ENCODE peak calls at places on chromosome 20, in eight cellular contexts. One of them, this sample, is unnamed.

GRCh38 chr20:49534314-49534713 is 33.6 kb downstream of the PTGIS start:
- DNase-seq in brain microvascular endothelial cell: peak; percentile 49
- DNase-seq in AG09309: no peak
- DNase-seq in tibial artery: no peak
- DNase-seq in D721Med: no peak
- DNase-seq in endothelial cell of umbilical vein: peak; percentile 60
- DNase-seq in heart left ventricle: no peak
- DNase-seq in AG09319: peak; percentile 22
- DNase-seq in this sample: peak; percentile 91

GRCh38 chr20:4811661-4812181 is 90.0 kb downstream of the PRND start:
- DNase-seq in brain microvascular endothelial cell: no peak
- DNase-seq in AG09309: no peak
- DNase-seq in tibial artery: peak; percentile 76
- DNase-seq in D721Med: no peak
- DNase-seq in endothelial cell of umbilical vein: no peak
- DNase-seq in heart left ventricle: peak; percentile 65
- DNase-seq in AG09319: no peak
- DNase-seq in this sample: no peak

GRCh38 chr20:61691978-61692377 is 373.7 kb downstream of the TAF4 start:
- DNase-seq in brain microvascular endothelial cell: no peak
- DNase-seq in AG09309: no peak
- DNase-seq in tibial artery: no peak
- DNase-seq in D721Med: no peak
- DNase-seq in endothelial cell of umbilical vein: no peak
- DNase-seq in heart left ventricle: no peak
- DNase-seq in AG09319: no peak
- DNase-seq in this sample: no peak

GRCh38 chr20:63657260-63657936 is 714 bp upstream of the RTEL1 start:
- DNase-seq in brain microvascular endothelial cell: no peak
- DNase-seq in AG09309: no peak
- DNase-seq in tibial artery: no peak
- DNase-seq in D721Med: no peak
- DNase-seq in endothelial cell of umbilical vein: no peak
- DNase-seq in heart left ventricle: no peak
- DNase-seq in AG09319: no peak
- DNase-seq in this sample: no peak

GRCh38 chr20:61253640-61254511 is 1.8 kb downstream of the CDH4 start:
- DNase-seq in brain microvascular endothelial cell: no peak
- DNase-seq in AG09309: no peak
- DNase-seq in tibial artery: no peak
- DNase-seq in D721Med: no peak
- DNase-seq in endothelial cell of umbilical vein: no peak
- DNase-seq in heart left ventricle: no peak
- DNase-seq in AG09319: no peak
- DNase-seq in this sample: peak; percentile 80

GRCh38 chr20:45933231-45934045 is 1.0 kb upstream of the PCIF1 start:
- DNase-seq in brain microvascular endothelial cell: peak; percentile 62
- DNase-seq in AG09309: no peak
- DNase-seq in tibial artery: peak; percentile 63
- DNase-seq in D721Med: peak; percentile 75
- DNase-seq in endothelial cell of umbilical vein: peak; percentile 67
- DNase-seq in heart left ventricle: peak; percentile 78
- DNase-seq in AG09319: no peak
- DNase-seq in this sample: peak; percentile 95

GRCh38 chr20:6663104-6663503 is 104.4 kb upstream of the BMP2 start:
- DNase-seq in brain microvascular endothelial cell: no peak
- DNase-seq in AG09309: no peak
- DNase-seq in tibial artery: no peak
- DNase-seq in D721Med: no peak
- DNase-seq in endothelial cell of umbilical vein: peak; percentile 84
- DNase-seq in heart left ventricle: no peak
- DNase-seq in AG09319: no peak
- DNase-seq in this sample: no peak

GRCh38 chr20:39291301-39291700 is 329.2 kb downstream of the DHX35 start:
- DNase-seq in brain microvascular endothelial cell: no peak
- DNase-seq in AG09309: no peak
- DNase-seq in tibial artery: no peak
- DNase-seq in D721Med: no peak
- DNase-seq in endothelial cell of umbilical vein: peak; percentile 59
- DNase-seq in heart left ventricle: no peak
- DNase-seq in AG09319: no peak
- DNase-seq in this sample: no peak

GRCh38 chr20:60630609-60631008 is 621.5 kb upstream of the CDH4 start:
- DNase-seq in brain microvascular endothelial cell: no peak
- DNase-seq in AG09309: no peak
- DNase-seq in tibial artery: no peak
- DNase-seq in D721Med: no peak
- DNase-seq in endothelial cell of umbilical vein: no peak
- DNase-seq in heart left ventricle: no peak
- DNase-seq in AG09319: no peak
- DNase-seq in this sample: peak; percentile 57

GRCh38 chr20:45359406-45360148 is 3.4 kb upstream of the SYS1 start:
- DNase-seq in brain microvascular endothelial cell: peak; percentile 49
- DNase-seq in AG09309: no peak
- DNase-seq in tibial artery: no peak
- DNase-seq in D721Med: no peak
- DNase-seq in endothelial cell of umbilical vein: peak; percentile 67
- DNase-seq in heart left ventricle: no peak
- DNase-seq in AG09319: no peak
- DNase-seq in this sample: peak; percentile 51

GRCh38 chr20:15917333-15917732 is 655.9 kb downstream of the KIF16B start:
- DNase-seq in brain microvascular endothelial cell: no peak
- DNase-seq in AG09309: no peak
- DNase-seq in tibial artery: no peak
- DNase-seq in D721Med: no peak
- DNase-seq in endothelial cell of umbilical vein: no peak
- DNase-seq in heart left ventricle: no peak
- DNase-seq in AG09319: no peak
- DNase-seq in this sample: no peak

GRCh38 chr20:52001999-52002666 is 189.4 kb downstream of the ZFP64 start:
- DNase-seq in brain microvascular endothelial cell: peak; percentile 16
- DNase-seq in AG09309: no peak
- DNase-seq in tibial artery: no peak
- DNase-seq in D721Med: no peak
- DNase-seq in endothelial cell of umbilical vein: peak; percentile 93
- DNase-seq in heart left ventricle: no peak
- DNase-seq in AG09319: no peak
- DNase-seq in this sample: no peak

GRCh38 chr20:34209111-34209510 is 32.1 kb upstream of the ASIP start:
- DNase-seq in brain microvascular endothelial cell: no peak
- DNase-seq in AG09309: no peak
- DNase-seq in tibial artery: no peak
- DNase-seq in D721Med: no peak
- DNase-seq in endothelial cell of umbilical vein: no peak
- DNase-seq in heart left ventricle: no peak
- DNase-seq in AG09319: no peak
- DNase-seq in this sample: no peak

GRCh38 chr20:62350098-62350628 is 16.9 kb downstream of the LAMA5 start:
- DNase-seq in brain microvascular endothelial cell: no peak
- DNase-seq in AG09309: no peak
- DNase-seq in tibial artery: no peak
- DNase-seq in D721Med: no peak
- DNase-seq in endothelial cell of umbilical vein: no peak
- DNase-seq in heart left ventricle: no peak
- DNase-seq in AG09319: no peak
- DNase-seq in this sample: peak; percentile 62

GRCh38 chr20:32761831-32762753 is at the start of gene DNMT3B:
- DNase-seq in brain microvascular endothelial cell: peak; percentile 48
- DNase-seq in AG09309: no peak
- DNase-seq in tibial artery: peak; percentile 59
- DNase-seq in D721Med: peak; percentile 92
- DNase-seq in endothelial cell of umbilical vein: peak; percentile 79
- DNase-seq in heart left ventricle: peak; percentile 83
- DNase-seq in AG09319: no peak
- DNase-seq in this sample: peak; percentile 97
- TF ChIP-seq CTCF in brain microvascular endothelial cell: no peak
- TF ChIP-seq CTCF in AG09309: peak; percentile 18
- TF ChIP-seq CTCF in tibial artery: no peak
- TF ChIP-seq CTCF in D721Med: no peak
- TF ChIP-seq CTCF in endothelial cell of umbilical vein: peak; percentile 14
- TF ChIP-seq CTCF in heart left ventricle: peak; percentile 9
- TF ChIP-seq CTCF in AG09319: no peak
- TF ChIP-seq CTCF in this sample: peak; percentile 59

GRCh38 chr20:3172126-3172932 is 1.0 kb downstream of the LZTS3 start:
- DNase-seq in brain microvascular endothelial cell: no peak
- DNase-seq in AG09309: no peak
- DNase-seq in tibial artery: peak; percentile 18
- DNase-seq in D721Med: no peak
- DNase-seq in endothelial cell of umbilical vein: no peak
- DNase-seq in heart left ventricle: no peak
- DNase-seq in AG09319: no peak
- DNase-seq in this sample: peak; percentile 52

GRCh38 chr20:3174442-3175263 is 1.3 kb upstream of the LZTS3 start:
- DNase-seq in brain microvascular endothelial cell: peak; percentile 4
- DNase-seq in AG09309: no peak
- DNase-seq in tibial artery: no peak
- DNase-seq in D721Med: no peak
- DNase-seq in endothelial cell of umbilical vein: peak; percentile 30
- DNase-seq in heart left ventricle: no peak
- DNase-seq in AG09319: no peak
- DNase-seq in this sample: no peak

GRCh38 chr20:3173582-3174441 is 463 bp upstream of the LZTS3 start:
- DNase-seq in brain microvascular endothelial cell: peak; percentile 54
- DNase-seq in AG09309: no peak
- DNase-seq in tibial artery: peak; percentile 84
- DNase-seq in D721Med: peak; percentile 60
- DNase-seq in endothelial cell of umbilical vein: peak; percentile 81
- DNase-seq in heart left ventricle: peak; percentile 93
- DNase-seq in AG09319: peak; percentile 48
- DNase-seq in this sample: peak; percentile 97

GRCh38 chr20:3171391-3172125 is 1.8 kb downstream of the LZTS3 start:
- DNase-seq in brain microvascular endothelial cell: no peak
- DNase-seq in AG09309: no peak
- DNase-seq in tibial artery: peak; percentile 14
- DNase-seq in D721Med: no peak
- DNase-seq in endothelial cell of umbilical vein: no peak
- DNase-seq in heart left ventricle: no peak
- DNase-seq in AG09319: no peak
- DNase-seq in this sample: peak; percentile 48

DNA sequence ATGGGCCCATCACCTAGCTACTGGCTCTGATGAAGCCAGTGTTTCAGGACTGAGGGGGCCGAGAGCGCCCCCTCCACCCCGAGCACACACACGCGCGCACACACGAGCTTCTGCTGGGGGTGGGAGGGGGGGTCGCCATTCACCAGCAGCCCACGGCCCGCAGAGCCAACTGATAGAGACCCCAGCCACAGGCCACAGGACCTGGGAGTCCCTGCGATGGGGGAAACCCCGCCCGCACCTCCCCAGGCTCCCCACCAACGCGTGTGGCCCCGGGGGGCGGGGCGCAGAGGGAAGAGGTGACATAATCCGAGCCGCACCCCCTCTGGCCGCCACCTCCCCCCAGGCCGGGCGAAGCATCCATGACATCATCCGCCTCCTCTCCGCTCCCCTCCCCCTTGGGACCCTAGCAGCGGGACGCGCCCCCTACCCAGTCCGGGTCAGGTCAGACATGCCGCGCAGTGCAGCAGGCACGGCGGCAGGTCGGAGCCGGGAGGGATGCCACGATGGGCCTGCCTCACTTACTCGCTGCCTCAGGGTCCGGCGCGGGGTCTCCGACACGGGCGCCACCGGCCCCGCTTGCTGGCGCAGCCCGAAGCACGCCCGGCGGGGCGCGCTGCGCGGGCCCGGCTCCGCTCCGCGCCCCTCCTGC is at the start of gene LZTS3:
- DNase-seq in brain microvascular endothelial cell: peak; percentile 36
- DNase-seq in AG09309: no peak
- DNase-seq in tibial artery: peak; percentile 75
- DNase-seq in D721Med: peak; percentile 47
- DNase-seq in endothelial cell of umbilical vein: peak; percentile 60
- DNase-seq in heart left ventricle: peak; percentile 74
- DNase-seq in AG09319: no peak
- DNase-seq in this sample: peak; percentile 92
- TF ChIP-seq CTCF in brain microvascular endothelial cell: no peak
- TF ChIP-seq CTCF in AG09309: no peak
- TF ChIP-seq CTCF in tibial artery: no peak
- TF ChIP-seq CTCF in D721Med: no peak
- TF ChIP-seq CTCF in endothelial cell of umbilical vein: no peak
- TF ChIP-seq CTCF in heart left ventricle: no peak
- TF ChIP-seq CTCF in AG09319: no peak
- TF ChIP-seq CTCF in this sample: no peak

DNA sequence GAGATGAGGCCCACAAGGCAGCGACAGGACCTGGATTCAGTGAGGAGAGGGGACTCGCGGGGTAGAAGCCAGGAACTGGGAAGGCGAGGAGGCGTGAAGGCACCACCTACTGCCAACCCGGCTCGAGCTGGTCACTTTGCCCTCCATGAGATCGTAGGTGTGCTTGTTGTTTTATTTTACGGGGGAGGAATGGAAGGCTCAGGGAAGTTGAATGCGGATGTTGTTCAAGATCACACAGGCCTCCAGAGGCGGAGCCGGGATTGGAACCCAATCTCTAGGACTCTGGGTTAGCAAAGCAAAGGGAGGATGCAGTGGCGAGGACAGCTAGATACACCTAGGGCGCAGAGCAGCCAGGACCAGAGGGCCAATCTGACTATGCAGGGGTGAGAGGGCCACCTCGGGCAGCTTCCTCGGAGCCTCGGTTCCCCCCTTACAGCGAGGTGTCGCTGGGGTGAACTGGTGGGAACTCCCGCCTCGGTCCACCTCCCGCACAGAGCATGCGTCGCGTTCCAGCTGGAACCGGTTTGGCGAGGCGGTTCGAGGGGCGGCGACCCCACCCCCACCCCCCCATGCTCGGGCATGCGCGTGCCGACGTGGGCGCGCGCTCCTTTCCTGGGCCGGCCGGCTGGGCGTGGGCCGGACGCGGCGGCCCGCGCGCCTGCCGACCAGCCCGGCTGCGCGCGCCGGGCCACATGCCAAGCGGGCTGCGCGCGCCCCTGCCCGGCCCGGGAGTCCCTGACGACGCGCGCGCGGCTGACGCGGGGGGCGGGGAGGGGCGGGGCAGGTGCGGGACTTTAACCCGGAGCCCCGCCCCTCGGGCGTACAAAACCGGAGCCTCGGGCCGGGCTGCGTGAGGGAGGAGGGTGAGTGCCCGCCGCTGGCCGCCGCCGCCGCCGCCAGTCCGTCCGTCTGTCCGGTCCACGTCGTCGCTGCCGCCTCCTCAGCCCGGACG is 80.4 kb upstream of the MYL9 start:
- DNase-seq in brain microvascular endothelial cell: peak; percentile 81
- DNase-seq in AG09309: peak; percentile 41
- DNase-seq in tibial artery: peak; percentile 91
- DNase-seq in D721Med: peak; percentile 75
- DNase-seq in endothelial cell of umbilical vein: peak; percentile 85
- DNase-seq in heart left ventricle: peak; percentile 95
- DNase-seq in AG09319: peak; percentile 84
- DNase-seq in this sample: peak; percentile 96
- TF ChIP-seq CTCF in brain microvascular endothelial cell: no peak
- TF ChIP-seq CTCF in AG09309: no peak
- TF ChIP-seq CTCF in tibial artery: no peak
- TF ChIP-seq CTCF in D721Med: no peak
- TF ChIP-seq CTCF in endothelial cell of umbilical vein: no peak
- TF ChIP-seq CTCF in heart left ventricle: peak; percentile 37
- TF ChIP-seq CTCF in AG09319: no peak
- TF ChIP-seq CTCF in this sample: no peak

DNA sequence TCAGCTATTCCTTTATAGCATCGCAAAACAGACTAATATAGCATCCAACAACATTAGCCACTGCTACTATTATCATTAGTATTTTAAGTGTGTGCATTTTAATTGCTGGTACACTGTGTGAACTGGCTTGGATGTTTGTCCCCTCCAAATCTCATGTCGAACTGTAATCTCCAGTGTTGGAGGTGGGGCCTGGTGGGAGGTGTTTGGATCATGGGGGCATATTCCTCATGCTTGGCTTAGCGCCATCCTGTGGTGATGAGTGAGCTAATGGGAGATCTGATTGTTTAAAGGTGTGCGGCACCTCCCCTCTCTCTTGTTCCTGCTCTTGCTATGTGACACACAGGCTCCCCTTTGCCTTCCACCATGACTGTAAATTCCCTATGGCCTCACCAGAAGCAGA is 12.4 kb upstream of the OSER1 start:
- DNase-seq in brain microvascular endothelial cell: no peak
- DNase-seq in AG09309: no peak
- DNase-seq in tibial artery: no peak
- DNase-seq in D721Med: no peak
- DNase-seq in endothelial cell of umbilical vein: no peak
- DNase-seq in heart left ventricle: no peak
- DNase-seq in AG09319: no peak
- DNase-seq in this sample: peak; percentile 85
- TF ChIP-seq CTCF in brain microvascular endothelial cell: no peak
- TF ChIP-seq CTCF in AG09309: no peak
- TF ChIP-seq CTCF in tibial artery: no peak
- TF ChIP-seq CTCF in D721Med: peak; percentile 10
- TF ChIP-seq CTCF in endothelial cell of umbilical vein: no peak
- TF ChIP-seq CTCF in heart left ventricle: no peak
- TF ChIP-seq CTCF in AG09319: no peak
- TF ChIP-seq CTCF in this sample: peak; percentile 74